ENCODE peak calls at places on chromosomes 16 and 17, in four cellular contexts. T is tibial nerve, Y is GM12864, R is HFF-Myc. D is an unnamed sample.

GRCh38 chr16:77825196-77825595 is 36.8 kb downstream of the VAT1L start:
- DNase-seq in T (no peak), Y (no peak), R (no peak), D (no peak)

GRCh38 chr16:1534021-1535020 is 855 bp downstream of the TMEM204 start:
- DNase-seq in T (no peak), Y (no peak), R (no peak), D (no peak)

GRCh38 chr17:51165680-51166197 is 472 bp upstream of the NME2 start:
- DNase-seq in T (no peak), Y (no peak), R (no peak), D (no peak)

GRCh38 chr16:62036101-62036806 is at the start of gene CDH8:
- DNase-seq in T (no peak), Y (no peak), R (no peak), D (no peak)

GRCh38 chr16:23509763-23510153 is 536 bp downstream of the GGA2 start:
- DNase-seq in T (no peak), Y (no peak), R (no peak), D (no peak)

GRCh38 chr17:45861185-45861584 is 16.5 kb downstream of the SPPL2C start:
- DNase-seq in T (no peak), Y (no peak), R (no peak), D (no peak)

GRCh38 chr17:43312011-43312410 is 78.2 kb upstream of the RNU2-1 start:
- DNase-seq in T (no peak), Y (no peak), R (no peak), D (no peak)

GRCh38 chr16:74253146-74253545 is 43.5 kb upstream of the PSMD7 start:
- DNase-seq in T (no peak), Y (no peak), R (no peak), D (no peak)

GRCh38 chr17:68378202-68379149 is 78.8 kb downstream of the WIPI1 start:
- DNase-seq in T (peak), Y (no peak), R (peak), D (no peak)

GRCh38 chr17:3773511-3773910 is 27.5 kb downstream of the ITGAE start:
- DNase-seq in T (no peak), Y (no peak), R (peak), D (no peak)

DNA sequence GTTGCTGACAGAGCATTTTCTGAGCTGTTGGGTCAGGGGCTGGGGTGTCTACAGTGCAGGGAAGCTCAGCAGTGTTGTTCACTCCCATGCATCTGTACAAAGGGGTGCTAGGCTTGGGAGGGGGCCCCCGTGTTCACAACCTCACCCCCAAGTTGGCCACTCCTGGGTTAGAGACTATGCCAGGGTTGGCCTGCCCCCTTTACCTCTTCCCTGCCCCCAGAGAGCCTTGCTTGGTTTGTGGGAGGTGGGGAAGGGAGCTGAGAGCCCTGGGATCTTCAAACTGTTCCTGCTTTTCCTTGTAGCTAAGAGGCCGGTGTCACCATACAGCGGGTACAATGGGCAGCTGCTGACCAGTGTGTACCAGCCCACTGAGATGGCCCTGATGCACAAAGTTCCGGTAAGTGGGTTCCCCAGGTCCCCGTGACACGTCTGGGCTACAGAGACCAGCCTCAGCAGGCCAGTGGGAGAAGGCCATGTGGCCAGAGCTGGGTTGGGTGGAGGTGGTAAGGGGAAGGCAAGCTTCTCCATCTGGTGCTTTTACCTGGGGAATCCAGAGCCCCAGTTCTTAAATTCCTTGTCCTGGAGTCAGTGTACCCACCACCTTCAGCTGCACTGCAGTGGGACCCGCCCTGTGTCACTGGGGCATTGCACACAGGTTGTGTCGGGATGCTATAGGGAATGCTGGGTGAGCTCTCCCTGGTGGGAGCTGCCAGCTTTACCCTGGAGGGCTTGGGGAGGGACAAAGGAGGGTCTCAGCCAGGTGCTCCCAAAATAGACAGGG is 11.8 kb downstream of the GPRC5C start:
- DNase-seq in T (no peak), Y (no peak), R (no peak), D (no peak)
- H3K4me3 ChIP-seq in T (peak), Y (no peak), R (no peak), D (no peak)

GRCh38 chr16:12064291-12064690 is 87.8 kb downstream of the SNX29 start:
- DNase-seq in T (no peak), Y (no peak), R (no peak), D (no peak)

GRCh38 chr16:12065866-12066545 is 89.5 kb downstream of the SNX29 start:
- DNase-seq in T (no peak), Y (no peak), R (no peak), D (no peak)

GRCh38 chr16:12063435-12063834 is 86.9 kb downstream of the SNX29 start:
- DNase-seq in T (no peak), Y (no peak), R (no peak), D (no peak)

GRCh38 chr16:12067714-12068401 is 91.3 kb downstream of the SNX29 start:
- DNase-seq in T (no peak), Y (peak), R (peak), D (peak)

GRCh38 chr16:12066823-12067222 is 90.3 kb downstream of the SNX29 start:
- DNase-seq in T (no peak), Y (no peak), R (no peak), D (no peak)
- TF ChIP-seq CTCF in T (no peak), Y (no peak), R (no peak), D (no peak)

DNA sequence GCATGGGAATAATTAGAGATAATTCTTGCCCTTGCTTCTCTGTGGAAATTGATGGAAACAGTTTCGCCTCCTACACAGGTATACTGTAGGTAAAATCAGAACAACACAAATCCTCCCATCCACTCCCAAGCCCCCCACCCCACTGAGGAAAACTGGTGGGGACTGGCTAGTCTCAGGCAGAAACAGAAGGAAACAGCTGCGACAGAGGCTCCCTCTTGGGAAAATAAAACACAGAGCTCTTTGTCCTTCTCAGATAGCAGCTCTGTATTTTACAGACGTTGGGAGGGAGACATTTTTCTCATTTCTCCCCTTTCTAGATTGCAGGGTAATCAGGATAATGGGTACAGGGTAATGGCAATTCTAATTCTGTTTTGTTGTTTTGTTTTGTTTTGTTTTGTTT is 1.1 kb downstream of the SLFN13 start:
- DNase-seq in T (no peak), Y (no peak), R (no peak), D (no peak)
- H3K4me3 ChIP-seq in T (peak), Y (peak), R (no peak), D (no peak)

DNA sequence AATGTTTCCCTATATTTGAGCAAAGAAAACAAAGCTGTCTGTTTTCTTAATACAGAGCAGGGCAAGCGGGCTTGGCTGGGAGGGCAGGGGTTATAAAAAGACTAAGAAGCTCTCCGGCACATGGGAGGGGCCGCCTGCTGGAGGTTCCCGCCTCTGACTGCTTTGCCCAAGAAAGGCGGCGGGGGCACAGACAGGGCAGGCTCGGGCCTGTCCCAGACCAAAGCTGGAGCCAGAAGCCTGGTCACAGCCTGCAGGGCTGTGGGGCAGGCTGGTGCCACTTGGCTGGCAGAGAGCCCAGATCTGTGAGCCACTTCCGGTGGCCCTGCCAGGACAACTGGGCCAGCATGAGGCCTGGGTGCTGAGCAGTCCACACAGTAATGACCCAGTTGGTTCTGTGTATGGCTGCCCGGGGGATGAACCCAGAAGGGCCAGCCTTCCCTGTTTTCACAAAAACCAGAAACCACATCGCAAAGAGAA is 89.4 kb downstream of the LITAF start:
- DNase-seq in T (peak), Y (no peak), R (no peak), D (no peak)
- TF ChIP-seq CTCF in T (no peak), Y (no peak), R (no peak), D (peak)

DNA sequence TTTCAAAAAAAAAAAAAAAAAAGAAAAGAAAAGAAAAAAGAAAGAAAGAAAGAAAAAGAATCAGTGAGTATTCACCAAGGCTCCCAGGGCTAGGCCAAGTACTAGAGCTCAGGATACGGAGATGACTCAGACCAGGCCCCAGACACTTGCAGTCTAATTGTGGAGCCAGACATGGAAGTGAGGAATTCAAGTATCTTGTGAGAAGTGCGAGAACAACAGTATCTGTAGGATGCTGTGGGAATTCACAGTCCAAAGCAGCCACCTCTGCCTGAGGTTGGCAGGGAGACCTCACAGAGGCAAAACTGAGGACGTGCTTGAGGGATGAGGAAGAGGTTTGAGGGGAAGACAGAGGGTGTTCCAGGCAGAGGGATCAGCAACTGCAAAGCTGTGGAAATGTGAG is 14.0 kb upstream of the ALDOA start:
- DNase-seq in T (no peak), Y (no peak), R (no peak), D (no peak)
- H3K4me3 ChIP-seq in T (no peak), Y (no peak), R (no peak), D (no peak)